ENCODE peak calls at places on chromosomes 2 and 18, in six cellular contexts. One of them, this sample, is unnamed.
A peak's percentile ranks its signal among the peaks of the same experiment; 100 is the strongest.

GRCh38 chr18:54684786-54685185 is 93.7 kb downstream of the DYNAP start:
- DNase-seq in iris pigment epithelial cell: peak; percentile 48
- DNase-seq in AG08396: no peak
- DNase-seq in stimulated activated naive CD8-positive, alpha-beta T cell treated with anti-CD3 and anti-CD28 coated beads, Interleukin-15, amount 100 ng/mL, for 72 hours: no peak
- DNase-seq in NCI-H1694: no peak
- DNase-seq in activated T-cell treated with anti-CD3 and anti-CD28 coated beads for 24 hours: no peak
- DNase-seq in this sample: peak; percentile 66

GRCh38 chr2:128441341-128442052 is 122.8 kb upstream of the HS6ST1 start:
- DNase-seq in iris pigment epithelial cell: no peak
- DNase-seq in activated T-cell treated with anti-CD3 and anti-CD28 coated beads for 24 hours: no peak
- DNase-seq in stimulated activated naive CD8-positive, alpha-beta T cell treated with anti-CD3 and anti-CD28 coated beads, Interleukin-15, amount 100 ng/mL, for 72 hours: no peak
- DNase-seq in NCI-H1694: no peak
- DNase-seq in AG08396: no peak
- DNase-seq in this sample: no peak

GRCh38 chr2:95670167-95670566 is 78.4 kb downstream of the TRIM43 start:
- DNase-seq in NCI-H1694: no peak
- DNase-seq in AG08396: peak; percentile 31
- DNase-seq in activated T-cell treated with anti-CD3 and anti-CD28 coated beads for 24 hours: no peak
- DNase-seq in iris pigment epithelial cell: peak; percentile 4
- DNase-seq in stimulated activated naive CD8-positive, alpha-beta T cell treated with anti-CD3 and anti-CD28 coated beads, Interleukin-15, amount 100 ng/mL, for 72 hours: no peak
- DNase-seq in this sample: no peak

GRCh38 chr2:182717451-182718215 is 1.6 kb downstream of the DNAJC10 start:
- DNase-seq in NCI-H1694: no peak
- DNase-seq in activated T-cell treated with anti-CD3 and anti-CD28 coated beads for 24 hours: no peak
- DNase-seq in iris pigment epithelial cell: no peak
- DNase-seq in AG08396: no peak
- DNase-seq in stimulated activated naive CD8-positive, alpha-beta T cell treated with anti-CD3 and anti-CD28 coated beads, Interleukin-15, amount 100 ng/mL, for 72 hours: no peak
- DNase-seq in this sample: no peak

GRCh38 chr18:59056706-59057492 is 82.8 kb upstream of the SEC11C start:
- DNase-seq in AG08396: peak; percentile 31
- DNase-seq in activated T-cell treated with anti-CD3 and anti-CD28 coated beads for 24 hours: no peak
- DNase-seq in iris pigment epithelial cell: peak; percentile 52
- DNase-seq in NCI-H1694: peak; percentile 54
- DNase-seq in stimulated activated naive CD8-positive, alpha-beta T cell treated with anti-CD3 and anti-CD28 coated beads, Interleukin-15, amount 100 ng/mL, for 72 hours: peak; percentile 26
- DNase-seq in this sample: peak; percentile 84

GRCh38 chr2:113886479-113887383 is 3.2 kb upstream of the ACTR3 start:
- DNase-seq in AG08396: peak; percentile 60
- DNase-seq in NCI-H1694: no peak
- DNase-seq in iris pigment epithelial cell: peak; percentile 92
- DNase-seq in stimulated activated naive CD8-positive, alpha-beta T cell treated with anti-CD3 and anti-CD28 coated beads, Interleukin-15, amount 100 ng/mL, for 72 hours: peak; percentile 41
- DNase-seq in activated T-cell treated with anti-CD3 and anti-CD28 coated beads for 24 hours: no peak
- DNase-seq in this sample: peak; percentile 62

GRCh38 chr2:42922790-42923631 is 130.6 kb upstream of the HAAO start:
- DNase-seq in stimulated activated naive CD8-positive, alpha-beta T cell treated with anti-CD3 and anti-CD28 coated beads, Interleukin-15, amount 100 ng/mL, for 72 hours: no peak
- DNase-seq in activated T-cell treated with anti-CD3 and anti-CD28 coated beads for 24 hours: no peak
- DNase-seq in AG08396: peak; percentile 73
- DNase-seq in NCI-H1694: no peak
- DNase-seq in iris pigment epithelial cell: peak; percentile 84
- DNase-seq in this sample: peak; percentile 53

GRCh38 chr18:42458226-42458625 is 503.2 kb downstream of the PIK3C3 start:
- DNase-seq in NCI-H1694: no peak
- DNase-seq in stimulated activated naive CD8-positive, alpha-beta T cell treated with anti-CD3 and anti-CD28 coated beads, Interleukin-15, amount 100 ng/mL, for 72 hours: no peak
- DNase-seq in activated T-cell treated with anti-CD3 and anti-CD28 coated beads for 24 hours: no peak
- DNase-seq in AG08396: no peak
- DNase-seq in iris pigment epithelial cell: no peak
- DNase-seq in this sample: no peak

GRCh38 chr2:240412211-240412830 is 23.1 kb upstream of the GPC1 start:
- DNase-seq in NCI-H1694: no peak
- DNase-seq in activated T-cell treated with anti-CD3 and anti-CD28 coated beads for 24 hours: no peak
- DNase-seq in iris pigment epithelial cell: no peak
- DNase-seq in stimulated activated naive CD8-positive, alpha-beta T cell treated with anti-CD3 and anti-CD28 coated beads, Interleukin-15, amount 100 ng/mL, for 72 hours: no peak
- DNase-seq in AG08396: no peak
- DNase-seq in this sample: peak; percentile 51

GRCh38 chr2:175207741-175208438 is 26.4 kb upstream of the ATP5MC3 start:
- DNase-seq in AG08396: no peak
- DNase-seq in iris pigment epithelial cell: no peak
- DNase-seq in activated T-cell treated with anti-CD3 and anti-CD28 coated beads for 24 hours: no peak
- DNase-seq in stimulated activated naive CD8-positive, alpha-beta T cell treated with anti-CD3 and anti-CD28 coated beads, Interleukin-15, amount 100 ng/mL, for 72 hours: no peak
- DNase-seq in NCI-H1694: peak; percentile 99
- DNase-seq in this sample: peak; percentile 65

GRCh38 chr18:35027206-35027605 is 14.0 kb upstream of the MAPRE2 start:
- DNase-seq in activated T-cell treated with anti-CD3 and anti-CD28 coated beads for 24 hours: no peak
- DNase-seq in iris pigment epithelial cell: no peak
- DNase-seq in AG08396: no peak
- DNase-seq in NCI-H1694: no peak
- DNase-seq in stimulated activated naive CD8-positive, alpha-beta T cell treated with anti-CD3 and anti-CD28 coated beads, Interleukin-15, amount 100 ng/mL, for 72 hours: no peak
- DNase-seq in this sample: no peak

GRCh38 chr2:96137611-96138129 is 632 bp downstream of the ASTL start:
- DNase-seq in NCI-H1694: no peak
- DNase-seq in activated T-cell treated with anti-CD3 and anti-CD28 coated beads for 24 hours: no peak
- DNase-seq in stimulated activated naive CD8-positive, alpha-beta T cell treated with anti-CD3 and anti-CD28 coated beads, Interleukin-15, amount 100 ng/mL, for 72 hours: no peak
- DNase-seq in AG08396: no peak
- DNase-seq in iris pigment epithelial cell: no peak
- DNase-seq in this sample: no peak

GRCh38 chr2:241110607-241111442 is 8.7 kb upstream of the MTERF4 start:
- DNase-seq in NCI-H1694: no peak
- DNase-seq in AG08396: no peak
- DNase-seq in iris pigment epithelial cell: no peak
- DNase-seq in stimulated activated naive CD8-positive, alpha-beta T cell treated with anti-CD3 and anti-CD28 coated beads, Interleukin-15, amount 100 ng/mL, for 72 hours: no peak
- DNase-seq in activated T-cell treated with anti-CD3 and anti-CD28 coated beads for 24 hours: no peak
- DNase-seq in this sample: no peak

GRCh38 chr2:37472959-37473358 is 128.5 kb downstream of the QPCT start:
- DNase-seq in NCI-H1694: no peak
- DNase-seq in iris pigment epithelial cell: peak; percentile 66
- DNase-seq in stimulated activated naive CD8-positive, alpha-beta T cell treated with anti-CD3 and anti-CD28 coated beads, Interleukin-15, amount 100 ng/mL, for 72 hours: no peak
- DNase-seq in AG08396: peak; percentile 53
- DNase-seq in activated T-cell treated with anti-CD3 and anti-CD28 coated beads for 24 hours: no peak
- DNase-seq in this sample: peak; percentile 42

GRCh38 chr2:31319391-31320175 is 85.6 kb downstream of the EHD3 start:
- DNase-seq in NCI-H1694: no peak
- DNase-seq in AG08396: no peak
- DNase-seq in stimulated activated naive CD8-positive, alpha-beta T cell treated with anti-CD3 and anti-CD28 coated beads, Interleukin-15, amount 100 ng/mL, for 72 hours: no peak
- DNase-seq in activated T-cell treated with anti-CD3 and anti-CD28 coated beads for 24 hours: no peak
- DNase-seq in iris pigment epithelial cell: peak; percentile 87
- DNase-seq in this sample: no peak

GRCh38 chr18:27762054-27762453 is 414.9 kb downstream of the CDH2 start:
- DNase-seq in iris pigment epithelial cell: peak; percentile 23
- DNase-seq in AG08396: no peak
- DNase-seq in NCI-H1694: no peak
- DNase-seq in activated T-cell treated with anti-CD3 and anti-CD28 coated beads for 24 hours: no peak
- DNase-seq in stimulated activated naive CD8-positive, alpha-beta T cell treated with anti-CD3 and anti-CD28 coated beads, Interleukin-15, amount 100 ng/mL, for 72 hours: no peak
- DNase-seq in this sample: no peak

GRCh38 chr2:139876321-139876720 is 1096.1 kb upstream of the NXPH2 start:
- DNase-seq in stimulated activated naive CD8-positive, alpha-beta T cell treated with anti-CD3 and anti-CD28 coated beads, Interleukin-15, amount 100 ng/mL, for 72 hours: no peak
- DNase-seq in AG08396: no peak
- DNase-seq in iris pigment epithelial cell: no peak
- DNase-seq in activated T-cell treated with anti-CD3 and anti-CD28 coated beads for 24 hours: no peak
- DNase-seq in NCI-H1694: no peak
- DNase-seq in this sample: no peak

GRCh38 chr2:50097118-50097517 is 934.8 kb downstream of the NRXN1 start:
- DNase-seq in AG08396: no peak
- DNase-seq in NCI-H1694: no peak
- DNase-seq in iris pigment epithelial cell: no peak
- DNase-seq in activated T-cell treated with anti-CD3 and anti-CD28 coated beads for 24 hours: no peak
- DNase-seq in stimulated activated naive CD8-positive, alpha-beta T cell treated with anti-CD3 and anti-CD28 coated beads, Interleukin-15, amount 100 ng/mL, for 72 hours: no peak
- DNase-seq in this sample: no peak

GRCh38 chr2:27627963-27628766 is 647 bp downstream of the CCDC121 start:
- DNase-seq in AG08396: peak; percentile 48
- DNase-seq in NCI-H1694: no peak
- DNase-seq in iris pigment epithelial cell: peak; percentile 98
- DNase-seq in activated T-cell treated with anti-CD3 and anti-CD28 coated beads for 24 hours: no peak
- DNase-seq in stimulated activated naive CD8-positive, alpha-beta T cell treated with anti-CD3 and anti-CD28 coated beads, Interleukin-15, amount 100 ng/mL, for 72 hours: no peak
- DNase-seq in this sample: peak; percentile 14

This sample was measured in right cardiac atrium.